ENCODE peak calls at places on chromosome 13, in four cellular contexts. F, P, S and W are unnamed samples.

GRCh38 chr13:30529085-30529815 is 63.5 kb upstream of the HMGB1 start:
- DNase-seq in S (no peak), F (no peak), P (no peak), W (no peak)

GRCh38 chr13:26881154-26881553 is 120.6 kb upstream of the GPR12 start:
- DNase-seq in S (no peak), F (no peak), P (no peak), W (no peak)

GRCh38 chr13:80048802-80049201 is 292.1 kb downstream of the SPRY2 start:
- DNase-seq in F (peak; percentile 89), P (peak; percentile 59), S (peak; percentile 74), W (peak; percentile 94)

GRCh38 chr13:67877031-67877430 is 646.9 kb upstream of the PCDH9 start:
- DNase-seq in S (no peak), P (no peak), F (no peak), W (no peak)

GRCh38 chr13:99871249-99871898 is 100.2 kb downstream of the ZIC5 start:
- DNase-seq in F (no peak), P (no peak), S (no peak), W (no peak)

GRCh38 chr13:84645196-84646071 is 763.2 kb upstream of the SLITRK1 start:
- DNase-seq in P (no peak), S (no peak), F (peak; percentile 67), W (no peak)

GRCh38 chr13:66348745-66349720 is 881.1 kb downstream of the PCDH9 start:
- DNase-seq in F (no peak), S (peak; percentile 34), P (no peak), W (no peak)

GRCh38 chr13:73369095-73369494 is 310.3 kb downstream of the KLF5 start:
- DNase-seq in P (no peak), S (no peak), F (no peak), W (no peak)

GRCh38 chr13:35729926-35730627 is 253.6 kb upstream of the MAB21L1 start:
- DNase-seq in S (no peak), F (no peak), P (no peak), W (no peak)

GRCh38 chr13:32537580-32538233 is 888 bp downstream of the N4BP2L2 start:
- DNase-seq in P (peak; percentile 38), S (no peak), F (no peak), W (no peak)

GRCh38 chr13:77515785-77516184 is 19.7 kb upstream of the SCEL start:
- DNase-seq in S (no peak), F (no peak), P (no peak), W (no peak)

DNA sequence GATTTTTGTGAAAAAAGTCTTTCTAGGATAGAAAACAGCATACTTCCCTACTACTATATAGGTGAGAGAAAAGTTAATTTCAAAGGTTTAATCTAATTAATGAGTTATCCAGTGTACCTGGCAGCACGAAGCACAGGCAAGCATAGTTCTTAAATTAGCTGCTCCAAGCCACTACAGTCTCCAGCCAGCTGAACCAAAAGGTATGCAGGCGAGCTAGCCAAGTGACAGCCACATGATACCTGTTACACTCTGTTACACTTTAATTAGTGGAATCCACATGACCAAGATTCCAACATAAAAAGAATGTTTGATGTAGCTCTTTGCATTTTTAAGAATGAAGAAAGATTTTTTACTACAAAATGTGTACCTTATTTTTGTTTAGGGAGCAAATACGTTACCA is 15.5 kb downstream of the SLC25A30 start:
- DNase-seq in P (no peak), F (no peak), S (peak; percentile 13), W (peak; percentile 13)
- TF ChIP-seq CTCF in P (no peak), F (no peak), S (no peak), W (no peak)

GRCh38 chr13:45737571-45738002 is 35.5 kb downstream of the CBY2 start:
- DNase-seq in P (no peak), F (no peak), S (no peak), W (no peak)
- TF ChIP-seq CTCF in P (no peak), F (no peak), S (no peak), W (no peak)

GRCh38 chr13:37645181-37645580 is 46.6 kb upstream of the POSTN start:
- DNase-seq in S (no peak), P (no peak), F (no peak), W (no peak)

GRCh38 chr13:37642201-37642600 is 43.6 kb upstream of the POSTN start:
- DNase-seq in S (no peak), F (no peak), P (no peak), W (no peak)

GRCh38 chr13:37636701-37637100 is 38.1 kb upstream of the POSTN start:
- DNase-seq in F (no peak), P (no peak), S (no peak), W (no peak)

GRCh38 chr13:37640499-37640898 is 41.9 kb upstream of the POSTN start:
- DNase-seq in F (peak; percentile 67), S (no peak), P (no peak), W (no peak)
- TF ChIP-seq CTCF in F (peak; percentile 69), S (no peak), P (peak; percentile 19), W (peak; percentile 86)

GRCh38 chr13:39282400-39282972 is 244.2 kb downstream of the NHLRC3 start:
- DNase-seq in F (no peak), S (no peak), P (no peak), W (no peak)

GRCh38 chr13:39283062-39283461 is 244.8 kb downstream of the NHLRC3 start:
- DNase-seq in P (no peak), S (no peak), F (no peak), W (no peak)

GRCh38 chr13:39281539-39282150 is 243.4 kb downstream of the NHLRC3 start:
- DNase-seq in S (no peak), F (no peak), P (no peak), W (no peak)

GRCh38 chr13:39279077-39279476 is 240.8 kb downstream of the NHLRC3 start:
- DNase-seq in P (no peak), F (no peak), S (no peak), W (no peak)

DNA sequence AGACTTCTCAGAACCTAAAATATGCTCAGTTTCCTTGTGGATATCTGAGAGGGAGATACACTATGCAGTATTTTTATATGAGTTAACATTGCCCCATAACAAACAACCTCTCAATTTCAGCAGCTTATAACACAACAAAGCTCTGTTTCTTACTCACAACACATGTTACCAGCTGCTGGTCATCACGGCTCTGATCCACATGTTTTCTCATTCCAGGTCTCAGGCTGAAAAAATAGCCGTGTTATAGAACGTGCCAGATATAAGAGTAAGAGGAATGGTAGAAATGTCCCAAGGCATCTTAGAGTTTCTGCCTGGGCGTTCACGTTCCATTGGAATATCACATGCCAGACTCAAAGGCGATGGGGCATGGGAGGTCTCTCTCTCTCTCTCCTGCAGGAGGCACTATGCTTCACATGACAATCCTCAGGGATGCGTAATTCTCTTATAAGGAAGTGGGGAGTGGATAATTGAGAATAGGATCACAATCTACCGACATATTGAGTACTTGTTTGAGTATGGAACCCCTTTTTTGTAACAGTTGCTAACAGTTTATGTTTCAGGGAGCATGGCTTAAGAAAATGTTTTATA is 246.6 kb downstream of the NHLRC3 start:
- DNase-seq in S (no peak), F (no peak), P (no peak), W (no peak)
- TF ChIP-seq CTCF in S (no peak), F (peak; percentile 8), P (no peak), W (no peak)

GRCh38 chr13:29454931-29455481 is 140.5 kb downstream of the SLC7A1 start:
- DNase-seq in S (no peak), F (no peak), P (no peak), W (no peak)
- TF ChIP-seq CTCF in S (no peak), F (peak; percentile 27), P (no peak), W (peak; percentile 34)

GRCh38 chr13:59176775-59177174 is 987.0 kb downstream of the DIAPH3 start:
- DNase-seq in P (no peak), S (no peak), F (no peak), W (no peak)
- TF ChIP-seq CTCF in P (no peak), S (no peak), F (no peak), W (no peak)

GRCh38 chr13:82356667-82357066 is 1525.6 kb downstream of the SLITRK1 start:
- DNase-seq in F (no peak), P (no peak), S (no peak), W (no peak)
- TF ChIP-seq CTCF in F (no peak), P (no peak), S (no peak), W (peak; percentile 51)